ENCODE peak calls at places on chromosome 9, in four cellular contexts. R, O, S and Z are unnamed samples. For H3K4me1, the result is how much of the 10 kb centered on the place peaks cover.

GRCh38 chr9:127991017-127991756 is 10.4 kb upstream of the EEIG1 start:
- DNase-seq in O (no peak), S (no peak), R (peak), Z (peak)

GRCh38 chr9:14348241-14349140 is 34.5 kb upstream of the NFIB start:
- DNase-seq in S (no peak), R (peak), O (no peak), Z (peak)

GRCh38 chr9:19408316-19408692 is 505 bp upstream of the ACER2 start:
- DNase-seq in O (peak), R (no peak), S (peak), Z (no peak)

GRCh38 chr9:78562021-78562420 is 265.1 kb downstream of the PSAT1 start:
- DNase-seq in S (no peak), R (no peak), O (no peak), Z (no peak)

GRCh38 chr9:81455417-81455816 is 233.9 kb downstream of the TLE1 start:
- DNase-seq in O (no peak), S (no peak), R (no peak), Z (no peak)

GRCh38 chr9:76143834-76144233 is 250.4 kb downstream of the RFK start:
- DNase-seq in S (no peak), R (no peak), O (no peak), Z (no peak)

GRCh38 chr9:94068257-94068656 is 16.0 kb upstream of the PTPDC1 start:
- DNase-seq in S (no peak), R (no peak), O (no peak), Z (no peak)

GRCh38 chr9:36946653-36947052 is 87.4 kb downstream of the PAX5 start:
- DNase-seq in S (peak), O (peak), R (no peak), Z (no peak)

GRCh38 chr9:97419315-97419867 is 7.5 kb downstream of the TDRD7 start:
- DNase-seq in R (no peak), S (no peak), O (no peak), Z (no peak)

GRCh38 chr9:137026828-137027227 is 1.2 kb downstream of the ABCA2 start:
- DNase-seq in R (peak), O (no peak), S (no peak), Z (peak)

GRCh38 chr9:76911971-76912370 is 6.1 kb upstream of the PRUNE2 start:
- DNase-seq in R (no peak), S (no peak), O (no peak), Z (no peak)

GRCh38 chr9:26656003-26656940 is 236.3 kb downstream of the CAAP1 start:
- DNase-seq in O (no peak), R (no peak), S (no peak), Z (peak)

GRCh38 chr9:119556129-119556875 is 187.1 kb upstream of the BRINP1 start:
- DNase-seq in R (peak), O (peak), S (peak), Z (peak)

GRCh38 chr9:33687779-33688178 is 107.6 kb upstream of the PRSS3 start:
- DNase-seq in R (no peak), O (no peak), S (no peak), Z (no peak)

GRCh38 chr9:29393064-29393463 is 1819.8 kb upstream of the C9orf72 start:
- DNase-seq in S (no peak), R (no peak), O (no peak), Z (no peak)

GRCh38 chr9:74960548-74960947 is 7.8 kb upstream of the C9orf40 start:
- DNase-seq in O (no peak), S (no peak), R (no peak), Z (no peak)

GRCh38 chr9:137114613-137115393 is at the start of gene DPP7:
- DNase-seq in O (peak), R (peak), S (peak), Z (peak)

GRCh38 chr9:133499892-133500270 is 21.0 kb upstream of the SLC2A6 start:
- DNase-seq in S (peak), O (no peak), R (no peak), Z (no peak)

GRCh38 chr9:126049896-126050604 is 276.6 kb upstream of the MVB12B start:
- DNase-seq in O (no peak), R (no peak), S (no peak), Z (no peak)

DNA sequence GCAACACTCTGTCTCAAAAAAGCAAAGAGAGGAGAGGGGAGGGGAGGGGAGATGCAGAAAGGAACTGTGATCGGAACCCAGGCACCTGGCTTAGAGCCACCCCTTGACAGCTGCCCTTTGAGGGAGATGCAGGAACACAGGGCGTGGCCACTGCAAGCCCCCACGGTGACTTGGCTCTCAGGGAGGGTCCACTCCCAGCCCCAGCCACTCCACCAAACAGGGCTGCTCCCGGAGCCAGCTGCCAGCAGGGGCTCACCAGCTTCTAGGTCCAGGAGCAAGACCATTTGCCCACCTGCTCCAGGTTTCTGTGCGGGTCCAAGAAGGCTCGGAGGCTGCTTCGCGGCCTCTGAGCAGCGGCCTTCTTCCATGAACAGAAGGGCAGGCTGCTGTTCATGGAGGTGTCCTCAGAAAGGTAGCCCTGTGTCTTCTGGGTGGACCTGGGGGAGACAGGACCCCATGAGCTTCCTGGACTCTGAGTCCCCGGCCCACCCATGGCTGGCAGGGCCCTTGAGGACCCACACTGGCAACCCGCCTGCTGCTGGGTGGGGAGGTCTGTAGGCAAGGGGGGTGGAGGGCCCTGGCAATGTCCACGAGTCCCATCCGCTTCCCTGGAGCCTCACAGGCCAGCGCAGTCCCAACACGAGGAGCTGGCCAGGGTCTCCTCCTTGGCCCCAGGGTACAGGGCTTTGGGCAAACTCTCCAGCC is 7.9 kb downstream of the C9orf50 start:
- DNase-seq in R (no peak), O (peak), S (no peak), Z (no peak)
- TF ChIP-seq POLR2A in R (no peak), O (no peak), S (no peak), Z (no peak)

DNA sequence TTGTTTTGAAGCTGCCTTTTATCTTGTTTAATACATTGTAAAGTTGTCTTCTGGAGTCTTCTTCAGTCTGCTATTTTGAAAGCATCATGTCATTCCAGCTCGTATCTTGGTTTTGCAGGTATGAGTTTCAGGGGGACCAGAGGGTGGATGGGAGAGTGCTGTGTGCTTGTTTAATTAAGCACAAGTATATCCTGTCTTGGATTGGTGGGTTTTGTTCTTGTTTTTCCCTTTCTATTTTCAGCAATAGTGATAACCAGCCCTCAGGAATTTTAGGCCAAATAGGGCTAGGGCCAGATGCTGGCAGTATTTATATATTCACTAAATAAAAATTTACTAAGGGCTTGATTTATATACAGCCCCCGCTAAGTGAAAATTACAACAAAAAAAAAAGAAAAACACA is 213.9 kb upstream of the DMRT1 start:
- DNase-seq in R (no peak), O (no peak), S (no peak), Z (no peak)
- H3K4me1 ChIP-seq in R (under half), O (under half), S (under half), Z (under half)

DNA sequence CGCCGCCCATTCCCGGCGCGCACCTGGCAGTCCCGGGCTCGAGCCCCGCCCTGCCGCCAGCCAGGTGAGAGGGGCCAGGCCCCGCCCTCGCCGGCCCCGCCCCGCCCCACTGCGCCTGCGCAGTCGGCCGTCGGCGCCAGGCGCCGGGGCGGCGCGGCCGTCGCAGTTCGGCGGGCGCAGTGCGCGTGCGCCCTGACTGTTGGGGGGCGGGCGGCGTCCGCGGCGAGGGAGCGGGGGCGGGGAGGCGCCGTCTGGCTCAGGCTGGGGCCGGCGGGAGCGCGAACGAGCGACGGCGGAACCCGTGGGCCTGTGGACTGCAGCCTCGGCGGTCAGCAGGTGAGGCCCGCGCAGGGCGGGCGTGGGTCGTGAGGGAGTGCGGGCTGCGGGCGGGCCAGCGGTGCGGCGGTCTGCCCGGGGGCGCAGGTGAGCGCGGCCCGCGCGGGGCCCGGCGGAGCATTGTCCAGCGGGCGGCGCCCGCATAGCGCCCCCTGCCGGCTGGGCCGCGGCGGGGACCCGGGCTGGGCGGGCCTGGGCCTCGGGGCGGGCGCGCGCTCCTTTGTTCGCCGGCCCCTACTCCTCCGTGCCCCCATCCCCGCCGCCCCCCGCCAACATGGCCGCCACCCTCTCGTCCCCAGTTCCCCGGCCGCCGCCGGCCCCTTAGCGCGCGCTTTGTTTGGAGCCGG is at the start of gene SPIN1:
- DNase-seq in R (peak), S (peak), O (peak), Z (peak)
- TF ChIP-seq POLR2A in R (no peak), S (no peak), O (no peak), Z (no peak)

DNA sequence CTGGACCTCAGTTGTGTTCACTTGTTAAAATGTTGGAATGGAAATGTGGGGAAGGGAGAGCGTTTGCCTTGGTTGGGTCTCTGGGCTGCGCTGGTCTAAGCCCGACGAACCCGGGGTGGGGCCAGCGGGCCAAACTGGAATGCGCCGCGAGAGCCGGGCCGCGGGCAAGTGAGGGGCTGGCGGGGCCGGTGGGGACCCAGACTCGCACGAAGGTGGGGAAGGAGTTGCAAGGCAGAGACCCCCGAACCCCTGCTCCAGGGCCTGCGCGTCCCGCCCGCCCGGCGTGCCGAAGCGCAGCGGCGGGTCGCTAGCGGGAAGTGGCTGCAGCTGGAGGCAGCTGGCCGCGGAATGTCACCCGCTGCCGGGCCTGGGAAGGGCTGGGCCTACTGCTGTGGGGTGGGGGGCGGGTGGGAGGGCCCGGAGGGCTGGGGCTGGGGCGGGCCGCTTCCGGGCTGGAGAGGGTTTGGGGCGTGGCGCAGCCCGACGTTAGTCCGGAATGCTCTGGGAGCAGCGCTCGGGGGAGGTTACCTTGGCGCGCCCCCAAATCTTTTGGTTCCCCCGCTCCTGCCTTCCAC is 84.8 kb downstream of the DAB2IP start:
- DNase-seq in O (peak), R (peak), S (peak), Z (peak)
- H3K4me1 ChIP-seq in O (under half), R (half or more), S (half or more), Z (under half)

GRCh38 chr9:95134457-95134881 is 183.0 kb downstream of the FANCC start:
- DNase-seq in R (peak), O (peak), S (no peak), Z (no peak)
- TF ChIP-seq POLR2A in R (no peak), O (no peak), S (no peak), Z (no peak)

GRCh38 chr9:4842213-4842612 is 49.5 kb downstream of the RCL1 start:
- DNase-seq in R (no peak), S (no peak), O (no peak), Z (no peak)
- H3K4me1 ChIP-seq in R (under half), S (under half), O (under half), Z (under half)